ENCODE peak calls at places on chromosome X, in seven cellular contexts. One of them, this sample, is unnamed.

GRCh38 chrX:18895157-18895952 is 88.6 kb downstream of the PHKA2 start:
- DNase-seq in HCT116: no peak
- DNase-seq in CD4-positive, alpha-beta T cell: no peak
- DNase-seq in psoas muscle: peak; percentile 87
- DNase-seq in tibial artery: peak; percentile 90
- DNase-seq in fibroblast of lung: no peak
- DNase-seq in BJ: no peak
- DNase-seq in this sample: peak; percentile 41

GRCh38 chrX:9997524-9997923 is 30.4 kb downstream of the CLDN34 start:
- DNase-seq in tibial artery: no peak
- DNase-seq in fibroblast of lung: no peak
- DNase-seq in HCT116: no peak
- DNase-seq in psoas muscle: no peak
- DNase-seq in BJ: no peak
- DNase-seq in CD4-positive, alpha-beta T cell: no peak
- DNase-seq in this sample: no peak

GRCh38 chrX:120761810-120762209 is 113.9 kb downstream of the CT47B1 start:
- DNase-seq in BJ: peak; percentile 93
- DNase-seq in CD4-positive, alpha-beta T cell: no peak
- DNase-seq in HCT116: no peak
- DNase-seq in tibial artery: no peak
- DNase-seq in psoas muscle: no peak
- DNase-seq in fibroblast of lung: peak; percentile 24
- DNase-seq in this sample: no peak

GRCh38 chrX:48897157-48897620 is 379 bp downstream of the TIMM17B start:
- DNase-seq in CD4-positive, alpha-beta T cell: peak; percentile 53
- DNase-seq in HCT116: peak; percentile 70
- DNase-seq in BJ: no peak
- DNase-seq in psoas muscle: peak; percentile 87
- DNase-seq in tibial artery: peak; percentile 86
- DNase-seq in fibroblast of lung: peak; percentile 72
- DNase-seq in this sample: peak; percentile 78

GRCh38 chrX:8042304-8042703 is 115.1 kb upstream of the PNPLA4 start:
- DNase-seq in CD4-positive, alpha-beta T cell: no peak
- DNase-seq in tibial artery: no peak
- DNase-seq in psoas muscle: no peak
- DNase-seq in HCT116: no peak
- DNase-seq in BJ: no peak
- DNase-seq in fibroblast of lung: no peak
- DNase-seq in this sample: no peak

GRCh38 chrX:74536142-74537010 is 78.0 kb downstream of the RLIM start:
- DNase-seq in HCT116: no peak
- DNase-seq in fibroblast of lung: peak; percentile 90
- DNase-seq in CD4-positive, alpha-beta T cell: peak; percentile 35
- DNase-seq in psoas muscle: peak; percentile 91
- DNase-seq in tibial artery: peak; percentile 93
- DNase-seq in BJ: peak; percentile 33
- DNase-seq in this sample: peak; percentile 92

GRCh38 chrX:38561126-38561868 is at the start of gene TSPAN7:
- DNase-seq in fibroblast of lung: peak; percentile 50
- DNase-seq in CD4-positive, alpha-beta T cell: peak; percentile 80
- DNase-seq in BJ: no peak
- DNase-seq in psoas muscle: peak; percentile 93
- DNase-seq in HCT116: peak; percentile 28
- DNase-seq in tibial artery: peak; percentile 82
- DNase-seq in this sample: peak; percentile 81

GRCh38 chrX:108696690-108697089 is 39.7 kb downstream of the IRS4 start:
- DNase-seq in tibial artery: no peak
- DNase-seq in HCT116: no peak
- DNase-seq in fibroblast of lung: no peak
- DNase-seq in CD4-positive, alpha-beta T cell: no peak
- DNase-seq in psoas muscle: no peak
- DNase-seq in BJ: no peak
- DNase-seq in this sample: no peak

GRCh38 chrX:144586756-144587155 is 660.5 kb upstream of the SPANXN1 start:
- DNase-seq in psoas muscle: no peak
- DNase-seq in BJ: no peak
- DNase-seq in fibroblast of lung: no peak
- DNase-seq in CD4-positive, alpha-beta T cell: no peak
- DNase-seq in HCT116: no peak
- DNase-seq in tibial artery: no peak
- DNase-seq in this sample: no peak

GRCh38 chrX:22039541-22039940 is 7.4 kb downstream of the PHEX start:
- DNase-seq in BJ: no peak
- DNase-seq in tibial artery: no peak
- DNase-seq in HCT116: no peak
- DNase-seq in fibroblast of lung: no peak
- DNase-seq in CD4-positive, alpha-beta T cell: no peak
- DNase-seq in psoas muscle: no peak
- DNase-seq in this sample: no peak

GRCh38 chrX:73825569-73825968 is 262.6 kb downstream of the CHIC1 start:
- DNase-seq in fibroblast of lung: no peak
- DNase-seq in BJ: no peak
- DNase-seq in tibial artery: no peak
- DNase-seq in HCT116: no peak
- DNase-seq in psoas muscle: no peak
- DNase-seq in CD4-positive, alpha-beta T cell: no peak
- DNase-seq in this sample: no peak

GRCh38 chrX:40581333-40581910 is 652 bp downstream of the ATP6AP2 start:
- DNase-seq in CD4-positive, alpha-beta T cell: peak; percentile 31
- DNase-seq in HCT116: no peak
- DNase-seq in tibial artery: no peak
- DNase-seq in fibroblast of lung: peak; percentile 4
- DNase-seq in BJ: no peak
- DNase-seq in psoas muscle: no peak
- DNase-seq in this sample: no peak

GRCh38 chrX:132908891-132909290 is 49.5 kb downstream of the HS6ST2 start:
- DNase-seq in fibroblast of lung: peak; percentile 2
- DNase-seq in HCT116: no peak
- DNase-seq in BJ: no peak
- DNase-seq in tibial artery: no peak
- DNase-seq in CD4-positive, alpha-beta T cell: no peak
- DNase-seq in psoas muscle: no peak
- DNase-seq in this sample: no peak

GRCh38 chrX:75156537-75156945 is 458 bp upstream of the ABCB7 start:
- DNase-seq in tibial artery: no peak
- DNase-seq in HCT116: no peak
- DNase-seq in fibroblast of lung: peak; percentile 17
- DNase-seq in psoas muscle: no peak
- DNase-seq in BJ: no peak
- DNase-seq in CD4-positive, alpha-beta T cell: no peak
- DNase-seq in this sample: no peak

GRCh38 chrX:69125094-69125493 is 40.2 kb downstream of the PJA1 start:
- DNase-seq in psoas muscle: no peak
- DNase-seq in fibroblast of lung: no peak
- DNase-seq in CD4-positive, alpha-beta T cell: no peak
- DNase-seq in BJ: no peak
- DNase-seq in HCT116: no peak
- DNase-seq in tibial artery: no peak
- DNase-seq in this sample: no peak

GRCh38 chrX:150547511-150548115 is 20.8 kb upstream of the MTM1 start:
- DNase-seq in CD4-positive, alpha-beta T cell: no peak
- DNase-seq in tibial artery: peak; percentile 89
- DNase-seq in fibroblast of lung: peak; percentile 57
- DNase-seq in BJ: no peak
- DNase-seq in psoas muscle: peak; percentile 83
- DNase-seq in HCT116: no peak
- DNase-seq in this sample: peak; percentile 69

DNA sequence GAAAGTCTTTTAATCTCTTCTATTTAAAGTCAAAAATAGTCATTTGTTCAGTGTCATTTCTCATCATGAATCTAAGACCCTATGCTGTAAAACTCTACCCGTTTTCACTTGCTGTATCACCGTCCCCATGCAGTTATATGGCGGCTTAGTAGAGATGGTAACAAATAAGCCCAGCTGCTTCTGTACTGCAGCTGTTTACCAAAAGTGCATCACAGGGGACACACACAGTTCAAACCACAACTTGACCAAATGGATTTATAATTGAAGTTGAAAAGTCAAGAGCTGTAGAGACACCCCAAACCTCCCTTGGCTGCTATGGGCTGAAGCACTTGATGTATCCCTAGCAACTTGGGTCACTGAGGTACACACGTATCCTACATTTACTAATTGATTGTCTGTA is 219.0 kb upstream of the FGF13 start:
- DNase-seq in HCT116: no peak
- DNase-seq in psoas muscle: no peak
- DNase-seq in CD4-positive, alpha-beta T cell: no peak
- DNase-seq in BJ: no peak
- DNase-seq in fibroblast of lung: no peak
- DNase-seq in tibial artery: no peak
- DNase-seq in this sample: no peak
- H3K27me3 ChIP-seq in HCT116: no peaks in the 10 kb centered on the region
- H3K27me3 ChIP-seq in psoas muscle: no peaks in the 10 kb centered on the region
- H3K27me3 ChIP-seq in CD4-positive, alpha-beta T cell: no peaks in the 10 kb centered on the region
- H3K27me3 ChIP-seq in BJ: no peaks in the 10 kb centered on the region
- H3K27me3 ChIP-seq in fibroblast of lung: no peaks in the 10 kb centered on the region
- H3K27me3 ChIP-seq in tibial artery: no peaks in the 10 kb centered on the region
- H3K27me3 ChIP-seq in this sample: no peaks in the 10 kb centered on the region

DNA sequence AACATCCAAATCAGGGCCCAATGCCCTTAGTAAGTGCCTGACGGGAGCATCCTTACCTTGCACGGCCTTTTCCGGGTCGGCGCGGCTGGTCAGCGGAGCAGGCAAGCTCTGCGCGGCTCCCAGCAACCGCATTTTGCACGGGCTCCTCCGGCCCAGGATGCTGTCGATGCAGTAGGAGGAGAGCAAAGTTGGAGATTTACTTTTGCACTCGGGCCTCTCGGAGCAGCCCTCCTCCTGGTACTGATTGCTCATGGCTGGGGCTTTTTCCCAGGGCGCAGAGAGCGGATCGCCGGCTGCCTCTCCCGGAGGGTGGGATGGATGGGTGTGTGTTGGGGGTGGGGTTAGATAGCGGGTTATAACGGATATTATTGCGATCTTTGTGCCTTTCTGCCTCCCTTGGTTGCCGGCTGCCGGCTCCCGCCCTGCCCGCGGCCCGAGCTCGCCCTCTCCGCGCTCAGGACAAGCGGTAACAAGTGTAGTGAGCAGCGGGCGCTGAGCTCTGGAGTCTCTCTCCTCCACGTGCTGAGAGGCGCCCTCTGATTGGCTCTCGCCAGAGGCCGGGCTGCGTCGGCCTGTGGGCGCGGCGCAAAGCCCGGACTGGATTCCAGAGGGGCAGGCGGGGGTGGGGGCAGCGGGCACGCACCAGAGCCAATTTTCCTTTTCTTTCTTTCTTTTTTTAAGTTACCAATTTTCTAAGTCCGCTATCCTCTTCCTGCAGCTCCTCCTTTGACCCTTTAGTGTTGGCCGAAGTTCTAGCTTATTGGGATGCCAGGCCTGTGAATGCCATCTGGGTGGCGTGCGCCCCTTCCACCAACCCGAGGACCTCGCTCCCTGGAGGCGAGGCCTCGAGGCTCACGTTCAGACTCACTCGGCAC is at the start of gene ARX:
- DNase-seq in psoas muscle: peak; percentile 88
- DNase-seq in BJ: no peak
- DNase-seq in CD4-positive, alpha-beta T cell: no peak
- DNase-seq in HCT116: peak; percentile 55
- DNase-seq in fibroblast of lung: peak; percentile 53
- DNase-seq in tibial artery: no peak
- DNase-seq in this sample: no peak
- H3K27me3 ChIP-seq in psoas muscle: peaks cover 94% of the 10 kb centered on the region
- H3K27me3 ChIP-seq in BJ: peaks cover 40% of the 10 kb centered on the region
- H3K27me3 ChIP-seq in CD4-positive, alpha-beta T cell: peaks cover 77% of the 10 kb centered on the region
- H3K27me3 ChIP-seq in HCT116: no peaks in the 10 kb centered on the region
- H3K27me3 ChIP-seq in fibroblast of lung: peaks cover 63% of the 10 kb centered on the region
- H3K27me3 ChIP-seq in tibial artery: peaks cover 90% of the 10 kb centered on the region
- H3K27me3 ChIP-seq in this sample: peaks cover 84% of the 10 kb centered on the region

GRCh38 chrX:17629011-17629410 is 108.3 kb upstream of the SCML1 start:
- DNase-seq in BJ: no peak
- DNase-seq in fibroblast of lung: no peak
- DNase-seq in tibial artery: no peak
- DNase-seq in HCT116: no peak
- DNase-seq in psoas muscle: no peak
- DNase-seq in CD4-positive, alpha-beta T cell: no peak
- DNase-seq in this sample: no peak

GRCh38 chrX:17629519-17629918 is 107.8 kb upstream of the SCML1 start:
- DNase-seq in HCT116: no peak
- DNase-seq in BJ: no peak
- DNase-seq in tibial artery: no peak
- DNase-seq in fibroblast of lung: no peak
- DNase-seq in CD4-positive, alpha-beta T cell: no peak
- DNase-seq in psoas muscle: no peak
- DNase-seq in this sample: no peak

GRCh38 chrX:17632942-17633341 is 104.4 kb upstream of the SCML1 start:
- DNase-seq in HCT116: no peak
- DNase-seq in CD4-positive, alpha-beta T cell: no peak
- DNase-seq in fibroblast of lung: no peak
- DNase-seq in tibial artery: no peak
- DNase-seq in BJ: no peak
- DNase-seq in psoas muscle: no peak
- DNase-seq in this sample: no peak

GRCh38 chrX:17633546-17633945 is 103.7 kb upstream of the SCML1 start:
- DNase-seq in psoas muscle: no peak
- DNase-seq in HCT116: no peak
- DNase-seq in fibroblast of lung: no peak
- DNase-seq in BJ: no peak
- DNase-seq in tibial artery: no peak
- DNase-seq in CD4-positive, alpha-beta T cell: no peak
- DNase-seq in this sample: no peak

DNA sequence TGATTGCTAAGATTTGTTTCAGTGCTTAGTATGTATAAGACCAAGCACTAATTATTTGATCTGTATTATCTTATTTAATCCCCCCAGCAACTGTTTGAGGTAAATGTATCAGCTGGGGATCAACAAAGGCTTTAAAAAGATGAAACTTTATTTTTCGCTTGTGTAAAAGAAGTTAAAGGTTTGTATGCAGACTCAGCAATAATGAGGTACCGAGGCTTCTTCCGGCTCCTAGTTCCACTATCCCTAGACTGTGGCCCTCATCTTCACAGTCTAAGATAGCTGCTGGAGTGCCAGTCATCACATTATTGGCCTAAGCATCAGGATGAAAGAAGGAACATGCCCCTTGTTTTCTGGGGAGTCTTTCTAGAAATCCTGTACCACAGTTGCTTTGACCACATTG is 105.6 kb upstream of the SCML1 start:
- DNase-seq in HCT116: no peak
- DNase-seq in CD4-positive, alpha-beta T cell: no peak
- DNase-seq in psoas muscle: no peak
- DNase-seq in fibroblast of lung: no peak
- DNase-seq in tibial artery: no peak
- DNase-seq in BJ: no peak
- DNase-seq in this sample: no peak
- H3K27me3 ChIP-seq in HCT116: no peaks in the 10 kb centered on the region
- H3K27me3 ChIP-seq in CD4-positive, alpha-beta T cell: no peaks in the 10 kb centered on the region
- H3K27me3 ChIP-seq in psoas muscle: no peaks in the 10 kb centered on the region
- H3K27me3 ChIP-seq in fibroblast of lung: no peaks in the 10 kb centered on the region
- H3K27me3 ChIP-seq in tibial artery: no peaks in the 10 kb centered on the region
- H3K27me3 ChIP-seq in BJ: no peaks in the 10 kb centered on the region
- H3K27me3 ChIP-seq in this sample: peaks cover 3% of the 10 kb centered on the region

DNA sequence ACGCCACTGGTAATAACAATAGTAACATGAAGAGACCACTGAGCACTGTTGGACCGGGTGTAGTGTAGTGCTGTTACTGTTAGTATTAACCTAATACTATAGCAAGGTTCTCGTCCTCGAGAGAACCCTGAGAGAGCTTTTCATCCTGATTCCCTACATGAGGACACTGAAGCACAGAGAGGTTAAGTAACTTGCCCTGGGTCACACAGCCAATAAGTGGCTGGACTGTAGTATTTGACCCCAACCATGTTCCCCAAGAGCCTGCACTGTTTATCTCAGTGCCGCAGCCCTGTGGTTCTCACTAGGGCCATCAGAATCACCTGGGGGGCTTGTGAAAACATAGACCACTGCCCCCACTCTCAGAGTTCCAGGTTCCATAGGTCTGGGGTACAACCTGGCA is 10.4 kb downstream of the SCML1 start:
- DNase-seq in tibial artery: no peak
- DNase-seq in HCT116: no peak
- DNase-seq in fibroblast of lung: no peak
- DNase-seq in psoas muscle: no peak
- DNase-seq in CD4-positive, alpha-beta T cell: no peak
- DNase-seq in BJ: no peak
- DNase-seq in this sample: no peak
- H3K27me3 ChIP-seq in tibial artery: no peaks in the 10 kb centered on the region
- H3K27me3 ChIP-seq in HCT116: no peaks in the 10 kb centered on the region
- H3K27me3 ChIP-seq in fibroblast of lung: no peaks in the 10 kb centered on the region
- H3K27me3 ChIP-seq in psoas muscle: no peaks in the 10 kb centered on the region
- H3K27me3 ChIP-seq in CD4-positive, alpha-beta T cell: no peaks in the 10 kb centered on the region
- H3K27me3 ChIP-seq in BJ: no peaks in the 10 kb centered on the region
- H3K27me3 ChIP-seq in this sample: no peaks in the 10 kb centered on the region

This sample was measured in uterus.